ENCODE peak calls at places on chromosomes 6 and 20, in nine cellular contexts. I, U, V, X, L, N, K, Z and E are unnamed samples.
A peak's percentile ranks its signal among the peaks of the same experiment; 100 is the strongest.

GRCh38 chr6:79841577-79842381 is 105.6 kb downstream of the ELOVL4 start:
- DNase-seq in I (peak; percentile 23), U (no peak), V (no peak), X (no peak), L (no peak), N (no peak), K (no peak), Z (no peak), E (no peak)

GRCh38 chr20:19205999-19206398 is 6.4 kb upstream of the SLC24A3 start:
- DNase-seq in I (peak; percentile 66), U (peak; percentile 62), V (peak; percentile 50), X (peak; percentile 62), L (peak; percentile 3), N (peak; percentile 83), K (peak; percentile 37), Z (peak; percentile 83), E (no peak)

GRCh38 chr6:142827356-142827755 is 117.6 kb downstream of the HIVEP2 start:
- DNase-seq in I (no peak), U (peak; percentile 60), V (no peak), X (no peak), L (no peak), N (no peak), K (no peak), Z (no peak), E (no peak)

GRCh38 chr6:116528163-116528562 is 16.7 kb downstream of the CALHM5 start:
- DNase-seq in I (no peak), U (no peak), V (no peak), X (no peak), L (no peak), N (no peak), K (no peak), Z (no peak), E (no peak)

GRCh38 chr6:7917729-7918128 is 7.1 kb upstream of the TXNDC5 start:
- DNase-seq in I (no peak), U (no peak), V (no peak), X (no peak), L (no peak), N (no peak), K (no peak), Z (no peak), E (no peak)

GRCh38 chr6:9138856-9139426 is 703.6 kb upstream of the SLC35B3 start:
- DNase-seq in I (no peak), U (no peak), V (no peak), X (no peak), L (no peak), N (no peak), K (no peak), Z (no peak), E (no peak)

GRCh38 chr20:32841174-32841573 is 17.5 kb upstream of the EFCAB8 start:
- DNase-seq in I (no peak), U (no peak), V (no peak), X (no peak), L (no peak), N (no peak), K (no peak), Z (no peak), E (no peak)

GRCh38 chr6:16985484-16986284 is 116.2 kb upstream of the STMND1 start:
- DNase-seq in I (no peak), U (peak; percentile 28), V (no peak), X (no peak), L (no peak), N (no peak), K (no peak), Z (peak; percentile 70), E (no peak)

GRCh38 chr20:10448270-10449156 is 13.4 kb downstream of the SLX4IP start:
- DNase-seq in I (no peak), U (no peak), V (no peak), X (no peak), L (no peak), N (no peak), K (no peak), Z (no peak), E (no peak)

GRCh38 chr20:50380697-50381040 is 129.5 kb upstream of the PTPN1 start:
- DNase-seq in I (no peak), U (no peak), V (no peak), X (peak; percentile 68), L (no peak), N (no peak), K (no peak), Z (no peak), E (no peak)

GRCh38 chr6:131682427-131682826 is 18.8 kb downstream of the OR2A4 start:
- DNase-seq in I (no peak), U (no peak), V (no peak), X (peak; percentile 0), L (no peak), N (no peak), K (no peak), Z (no peak), E (no peak)

GRCh38 chr6:4533576-4533975 is 242.6 kb upstream of the CDYL start:
- DNase-seq in I (no peak), U (no peak), V (no peak), X (no peak), L (no peak), N (no peak), K (no peak), Z (no peak), E (no peak)

GRCh38 chr6:13488896-13489237 is 1.5 kb upstream of the GFOD1 start:
- DNase-seq in I (no peak), U (no peak), V (no peak), X (no peak), L (no peak), N (no peak), K (no peak), Z (no peak), E (no peak)

GRCh38 chr6:79750806-79751205 is 119.7 kb downstream of the SH3BGRL2 start:
- DNase-seq in I (no peak), U (no peak), V (no peak), X (no peak), L (no peak), N (no peak), K (no peak), Z (no peak), E (no peak)

GRCh38 chr6:133890941-133891813 is 2.3 kb downstream of the TCF21 start:
- DNase-seq in I (peak; percentile 8), U (peak; percentile 55), V (no peak), X (peak; percentile 48), L (no peak), N (no peak), K (no peak), Z (peak; percentile 73), E (no peak)

GRCh38 chr6:144219056-144219685 is 66.0 kb upstream of the UTRN start:
- DNase-seq in I (peak; percentile 40), U (no peak), V (no peak), X (peak; percentile 44), L (no peak), N (no peak), K (peak; percentile 51), Z (no peak), E (no peak)

GRCh38 chr6:45500924-45501816 is 123.4 kb upstream of the SUPT3H start:
- DNase-seq in I (no peak), U (no peak), V (no peak), X (peak; percentile 61), L (no peak), N (no peak), K (no peak), Z (no peak), E (no peak)

GRCh38 chr6:41736800-41737555 is 1.6 kb upstream of the TFEB start:
- DNase-seq in I (no peak), U (no peak), V (no peak), X (no peak), L (no peak), N (no peak), K (no peak), Z (no peak), E (no peak)

DNA sequence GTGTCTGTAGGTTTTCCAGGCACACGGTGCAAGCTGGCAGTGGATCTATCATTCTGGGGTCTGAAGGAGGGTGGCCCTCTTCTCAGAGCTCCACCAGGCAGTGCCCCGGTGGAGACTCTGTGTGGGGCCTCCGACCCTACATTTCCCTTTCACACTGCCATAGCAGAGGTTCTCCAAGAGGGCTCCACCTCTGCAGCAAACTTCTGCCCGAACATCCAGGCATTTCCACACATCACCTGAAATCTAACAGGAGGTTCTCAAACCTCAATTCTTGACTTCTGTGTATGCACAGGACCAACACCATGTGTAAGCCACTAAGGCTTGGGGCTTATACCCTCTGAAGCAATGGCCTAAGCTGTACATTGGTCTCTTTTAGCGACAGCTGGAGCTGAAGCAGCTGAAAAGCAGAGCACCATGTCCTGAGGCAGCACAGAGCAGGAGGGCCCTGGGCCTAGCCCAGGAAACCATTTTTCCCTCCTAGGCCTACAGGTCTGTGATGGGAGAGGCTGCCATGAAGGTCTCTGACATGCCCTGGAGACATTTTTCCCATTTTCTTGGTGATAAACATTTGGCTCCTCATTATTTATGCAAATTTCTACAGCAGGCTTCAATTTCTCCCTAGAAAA is 253.3 kb downstream of the ERMARD start:
- DNase-seq in I (no peak), U (no peak), V (no peak), X (no peak), L (no peak), N (no peak), K (no peak), Z (peak; percentile 13), E (no peak)
- H3K9me3 ChIP-seq in I (no peaks in the 10 kb centered on the region), U (no peaks in the 10 kb centered on the region), V (no peaks in the 10 kb centered on the region), X (no peaks in the 10 kb centered on the region), L (peaks cover 17% of the 10 kb centered on the region), N (no peaks in the 10 kb centered on the region), K (peaks cover 19% of the 10 kb centered on the region), Z (no peaks in the 10 kb centered on the region), E (no peaks in the 10 kb centered on the region)

GRCh38 chr6:169479783-169480495 is 221.9 kb downstream of the WDR27 start:
- DNase-seq in I (no peak), U (no peak), V (no peak), X (no peak), L (no peak), N (no peak), K (no peak), Z (no peak), E (no peak)
- H3K9me3 ChIP-seq in I (no peaks in the 10 kb centered on the region), U (peaks cover 12% of the 10 kb centered on the region), V (peaks cover 4% of the 10 kb centered on the region), X (no peaks in the 10 kb centered on the region), L (no peaks in the 10 kb centered on the region), N (no peaks in the 10 kb centered on the region), K (peaks cover 7% of the 10 kb centered on the region), Z (no peaks in the 10 kb centered on the region), E (no peaks in the 10 kb centered on the region)

GRCh38 chr20:25517124-25517523 is 68.2 kb downstream of the NINL start:
- DNase-seq in I (no peak), U (no peak), V (no peak), X (no peak), L (no peak), N (no peak), K (no peak), Z (no peak), E (no peak)
- H3K9me3 ChIP-seq in I (no peaks in the 10 kb centered on the region), U (peaks cover 19% of the 10 kb centered on the region), V (peaks cover 12% of the 10 kb centered on the region), X (peaks cover 30% of the 10 kb centered on the region), L (peaks cover 24% of the 10 kb centered on the region), N (peaks cover 6% of the 10 kb centered on the region), K (peaks cover 29% of the 10 kb centered on the region), Z (no peaks in the 10 kb centered on the region), E (peaks cover 5% of the 10 kb centered on the region)

DNA sequence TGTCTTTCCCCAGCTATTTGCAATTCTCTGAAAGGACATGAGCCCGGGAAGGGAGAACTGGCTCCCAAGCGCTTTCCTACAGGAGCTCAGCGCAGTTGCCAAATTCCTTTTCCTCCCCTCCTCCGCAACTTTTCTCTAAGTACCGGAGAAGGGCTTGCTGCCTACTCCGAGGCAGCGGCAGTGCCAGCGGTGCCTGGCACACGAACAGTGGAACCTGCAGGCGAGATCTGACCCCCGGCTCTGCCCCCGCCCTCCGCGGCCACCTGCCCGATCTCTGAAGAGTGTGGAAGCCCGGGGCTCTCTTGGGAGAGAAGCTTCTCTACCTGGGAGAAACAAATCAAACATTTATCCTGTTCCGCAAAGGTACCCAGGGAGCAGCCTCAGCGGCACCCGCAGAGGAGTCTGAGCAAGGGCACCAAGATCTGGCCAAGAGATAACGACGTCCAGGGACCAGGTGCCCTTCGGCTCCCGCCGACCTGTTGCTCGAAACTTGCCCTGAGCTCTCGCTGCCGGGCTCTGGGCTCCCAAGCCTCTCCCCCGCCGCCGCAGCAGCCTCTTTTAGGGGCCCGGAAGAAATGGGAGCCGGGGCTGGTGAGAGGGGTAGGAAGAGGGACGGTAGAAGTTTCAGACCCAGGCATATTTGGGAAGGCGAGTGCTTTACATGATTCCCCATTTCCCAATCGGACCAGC is 2.1 kb downstream of the CBLN4 start:
- DNase-seq in I (no peak), U (no peak), V (no peak), X (no peak), L (no peak), N (no peak), K (no peak), Z (no peak), E (no peak)
- H3K9me3 ChIP-seq in I (no peaks in the 10 kb centered on the region), U (no peaks in the 10 kb centered on the region), V (no peaks in the 10 kb centered on the region), X (no peaks in the 10 kb centered on the region), L (no peaks in the 10 kb centered on the region), N (no peaks in the 10 kb centered on the region), K (peaks cover 3% of the 10 kb centered on the region), Z (no peaks in the 10 kb centered on the region), E (no peaks in the 10 kb centered on the region)